ENCODE peak calls at places on chromosomes 6 and 20, in six cellular contexts. Y is H1, E is IMR-90, A is neuronal stem cell, O is trophoblast cell, H is H9. D is an unnamed sample.

GRCh38 chr6:123745877-123746276 is 57.8 kb upstream of the NKAIN2 start:
- DNase-seq in Y (no peak), E (peak; percentile 5), A (no peak), O (no peak), H (no peak), D (peak; percentile 69)

GRCh38 chr6:119742188-119742803 is 392.7 kb upstream of the MAN1A1 start:
- DNase-seq in Y (no peak), E (peak; percentile 24), A (peak; percentile 69), O (peak; percentile 82), H (peak; percentile 73), D (peak; percentile 50)

GRCh38 chr6:11168091-11168635 is 56.6 kb upstream of the ERVFRD-1 start:
- DNase-seq in Y (no peak), E (no peak), A (no peak), O (no peak), H (no peak), D (no peak)

GRCh38 chr6:42010909-42011308 is 39.4 kb upstream of the TAF8 start:
- DNase-seq in Y (no peak), E (no peak), A (no peak), O (no peak), H (no peak), D (no peak)

GRCh38 chr20:47117789-47118188 is 223.1 kb downstream of the EYA2 start:
- DNase-seq in Y (no peak), E (peak; percentile 65), A (no peak), O (no peak), H (no peak), D (no peak)

GRCh38 chr6:22622390-22622789 is 53.0 kb downstream of the HDGFL1 start:
- DNase-seq in Y (no peak), E (peak; percentile 22), A (no peak), O (no peak), H (no peak), D (no peak)

GRCh38 chr20:1832634-1833033 is 62.6 kb upstream of the SIRPA start:
- DNase-seq in Y (no peak), E (no peak), A (no peak), O (no peak), H (no peak), D (no peak)

GRCh38 chr6:153108320-153108719 is 22.8 kb downstream of the RGS17 start:
- DNase-seq in Y (no peak), E (no peak), A (no peak), O (peak; percentile 13), H (no peak), D (peak; percentile 52)

GRCh38 chr6:137309078-137309762 is 90.0 kb upstream of the IFNGR1 start:
- DNase-seq in Y (no peak), E (peak; percentile 52), A (no peak), O (peak; percentile 24), H (peak; percentile 61), D (peak; percentile 60)

GRCh38 chr6:136525586-136526195 is 24.5 kb downstream of the MAP7 start:
- DNase-seq in Y (no peak), E (no peak), A (no peak), O (peak; percentile 56), H (no peak), D (no peak)

GRCh38 chr20:49043000-49043399 is 3.1 kb upstream of the CSE1L start:
- DNase-seq in Y (no peak), E (no peak), A (no peak), O (no peak), H (no peak), D (no peak)

GRCh38 chr20:49045440-49046086 is 549 bp upstream of the CSE1L start:
- DNase-seq in Y (no peak), E (peak; percentile 6), A (no peak), O (no peak), H (no peak), D (no peak)

GRCh38 chr20:49046087-49046900 is at the start of gene CSE1L:
- DNase-seq in Y (peak; percentile 87), E (peak; percentile 94), A (peak; percentile 95), O (peak; percentile 98), H (peak; percentile 94), D (peak; percentile 94)
- H2BK5ac ChIP-seq in Y (peak within 1 kb of the TSS; percentile 99), E (peak within 1 kb of the TSS; percentile 78), A (peak within 1 kb of the TSS; percentile 99), O (peak within 1 kb of the TSS; percentile 95), H (no peak within 1 kb of the TSS), D (no peak within 1 kb of the TSS)

GRCh38 chr6:160974304-160974771 is 17.2 kb upstream of the MAP3K4 start:
- DNase-seq in Y (no peak), E (peak; percentile 97), A (no peak), O (peak; percentile 56), H (no peak), D (peak; percentile 90)
- H3K23ac ChIP-seq in Y (no peak overlapping the region), E (no peak overlapping the region), A (no peak overlapping the region), O (no peak overlapping the region), H (no peak overlapping the region), D (no peak overlapping the region)

GRCh38 chr6:68038815-68039408 is 596.2 kb upstream of the ADGRB3 start:
- DNase-seq in Y (no peak), E (no peak), A (no peak), O (no peak), H (peak; percentile 70), D (no peak)
- H4K91ac ChIP-seq in Y (peak overlapping the region; percentile 94), E (no peak overlapping the region), A (no peak overlapping the region), O (no peak overlapping the region), H (peak overlapping the region; percentile 51), D (no peak overlapping the region)

GRCh38 chr6:167982063-167982462 is 15.4 kb upstream of the KIF25 start:
- DNase-seq in Y (no peak), E (no peak), A (no peak), O (no peak), H (no peak), D (no peak)

GRCh38 chr6:167977717-167978467 is 19.6 kb upstream of the KIF25 start:
- DNase-seq in Y (no peak), E (no peak), A (no peak), O (no peak), H (no peak), D (no peak)

GRCh38 chr6:167978607-167979006 is 18.9 kb upstream of the KIF25 start:
- DNase-seq in Y (no peak), E (no peak), A (no peak), O (no peak), H (no peak), D (no peak)

GRCh38 chr6:167980911-167981310 is 16.6 kb upstream of the KIF25 start:
- DNase-seq in Y (no peak), E (no peak), A (no peak), O (no peak), H (no peak), D (peak; percentile 49)

DNA sequence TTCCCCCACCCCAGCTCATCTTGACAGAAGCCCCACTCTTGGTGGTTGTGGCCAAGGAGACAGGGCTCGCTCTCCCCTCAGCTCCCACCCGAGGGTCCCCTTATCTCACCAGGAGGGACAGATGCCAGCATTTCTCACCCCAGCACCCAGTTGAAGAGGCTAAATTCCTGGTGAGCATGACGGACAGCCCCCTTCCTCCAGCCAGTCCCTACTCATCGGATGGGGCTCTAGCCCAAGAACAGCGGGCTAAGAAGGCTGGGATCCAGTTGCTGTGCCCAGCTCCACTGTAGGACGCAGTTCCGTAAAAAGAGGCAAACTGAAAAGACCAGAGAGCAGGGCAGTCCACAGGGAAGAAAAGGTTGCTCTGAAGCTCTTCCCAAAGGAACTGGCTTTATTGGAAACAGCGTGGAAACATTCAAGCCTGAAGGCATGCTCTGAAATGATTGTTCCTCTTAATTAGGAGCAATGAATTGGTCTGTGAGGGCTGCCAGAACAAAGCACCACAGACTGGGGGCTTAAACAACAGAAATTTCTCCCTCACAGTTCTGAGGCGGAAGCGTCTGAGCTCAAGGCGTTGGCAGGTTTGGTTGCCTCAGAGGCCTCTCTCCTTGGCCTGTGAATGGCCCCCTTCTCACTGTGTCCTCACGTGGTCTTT is 17.9 kb upstream of the KIF25 start:
- DNase-seq in Y (no peak), E (no peak), A (no peak), O (no peak), H (no peak), D (no peak)
- H2BK5ac ChIP-seq in Y (no peak overlapping the region), E (no peak overlapping the region), A (no peak overlapping the region), O (no peak overlapping the region), H (no peak overlapping the region), D (no peak overlapping the region)

DNA sequence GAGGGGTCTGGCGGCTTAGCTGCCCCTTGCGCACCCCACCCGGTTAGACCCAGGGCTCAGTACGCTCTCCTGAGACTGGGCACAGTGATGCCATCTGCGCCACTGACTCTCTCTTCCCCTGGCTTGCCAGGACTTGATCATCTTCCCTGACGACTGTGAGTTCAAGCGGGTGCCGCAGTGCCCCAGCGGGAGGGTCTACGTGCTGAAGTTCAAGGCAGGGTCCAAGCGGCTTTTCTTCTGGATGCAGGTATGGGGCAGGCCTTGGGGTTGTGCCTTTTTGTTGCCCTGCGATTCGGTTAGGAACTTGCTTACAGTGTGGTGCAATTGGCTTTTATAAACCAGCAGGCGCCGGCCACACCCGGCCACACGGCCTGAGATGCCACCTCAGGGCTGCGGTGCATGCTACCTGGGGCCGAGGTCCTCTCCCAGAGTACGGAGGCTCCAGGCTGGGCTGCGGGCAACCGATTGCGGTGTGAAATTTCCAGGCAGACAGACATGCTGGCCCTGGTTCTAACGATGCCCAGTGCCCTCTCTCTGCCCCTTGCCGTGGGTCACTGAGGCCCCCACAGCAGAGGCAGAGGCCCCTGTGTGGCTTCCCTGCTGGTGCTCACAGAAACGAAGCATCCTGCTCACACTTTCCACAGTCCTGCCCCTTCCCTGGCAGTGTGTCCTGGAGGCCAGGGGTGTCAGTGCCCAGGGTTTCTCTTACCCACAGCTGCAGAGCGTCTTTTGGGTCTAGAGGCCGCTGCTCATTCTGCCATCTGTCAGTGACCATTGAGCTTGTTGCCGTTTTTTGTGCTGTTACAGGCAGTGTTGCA is 1.7 kb downstream of the ADRM1 start:
- DNase-seq in Y (no peak), E (no peak), A (no peak), O (peak; percentile 26), H (no peak), D (no peak)
- H3K23ac ChIP-seq in Y (no peak overlapping the region), E (peak overlapping the region; percentile 77), A (peak overlapping the region; percentile 61), O (no peak overlapping the region), H (no peak overlapping the region), D (no peak overlapping the region)

DNA sequence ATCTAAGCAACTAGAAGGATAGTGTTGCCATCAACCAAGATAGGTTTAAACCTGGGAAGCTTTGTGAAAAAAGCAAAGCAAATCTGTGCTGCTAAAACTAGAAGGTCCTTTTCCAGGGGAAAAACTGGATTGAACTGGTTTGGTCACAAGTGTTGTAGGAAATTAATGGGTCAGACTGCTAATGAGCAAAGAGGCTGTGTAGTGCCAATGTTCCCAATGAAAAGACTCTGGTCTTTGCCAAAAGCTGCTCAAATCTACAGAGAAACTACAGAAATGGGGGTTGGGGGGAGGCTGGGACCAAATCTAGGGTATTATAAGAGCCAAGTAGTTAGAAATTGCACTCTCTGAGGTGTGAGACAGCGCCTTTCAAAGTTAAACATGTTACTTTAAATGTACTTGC is 85.0 kb downstream of the PLCG1 start:
- DNase-seq in Y (no peak), E (no peak), A (no peak), O (no peak), H (no peak), D (no peak)
- H4K91ac ChIP-seq in Y (no peak overlapping the region), E (no peak overlapping the region), A (no peak overlapping the region), O (no peak overlapping the region), H (no peak overlapping the region), D (no peak overlapping the region)

GRCh38 chr6:45609141-45609638 is 231.5 kb upstream of the SUPT3H start:
- DNase-seq in Y (no peak), E (peak; percentile 96), A (no peak), O (peak; percentile 27), H (no peak), D (peak; percentile 86)
- H2BK5ac ChIP-seq in Y (no peak overlapping the region), E (no peak overlapping the region), A (no peak overlapping the region), O (no peak overlapping the region), H (no peak overlapping the region), D (no peak overlapping the region)